ENCODE peak calls at places on chromosomes 11 and 22, in nine cellular contexts. W, D, C, F, Q, G, N, T and K are unnamed samples.

GRCh38 chr11:17389205-17389956 is 922 bp upstream of the KCNJ11 start:
- DNase-seq in W (peak), D (peak), C (peak), F (peak), Q (peak), G (peak), N (no peak), T (peak), K (no peak)

GRCh38 chr22:42396621-42397331 is 35.4 kb downstream of the NFAM1 start:
- DNase-seq in W (no peak), D (no peak), C (peak), F (no peak), Q (no peak), G (no peak), N (no peak), T (no peak), K (no peak)

GRCh38 chr11:61277973-61278565 is 17.0 kb downstream of the VWCE start:
- DNase-seq in W (no peak), D (no peak), C (no peak), F (no peak), Q (no peak), G (no peak), N (no peak), T (no peak), K (no peak)

GRCh38 chr11:17978553-17979287 is 34.1 kb downstream of the SERGEF start:
- DNase-seq in W (peak), D (peak), C (peak), F (peak), Q (peak), G (peak), N (peak), T (peak), K (no peak)

GRCh38 chr22:47495102-47495501 is 732.7 kb downstream of the TBC1D22A start:
- DNase-seq in W (no peak), D (no peak), C (no peak), F (no peak), Q (no peak), G (no peak), N (no peak), T (peak), K (no peak)

GRCh38 chr22:23080542-23081290 is 10.4 kb downstream of the GNAZ start:
- DNase-seq in W (no peak), D (no peak), C (no peak), F (no peak), Q (no peak), G (no peak), N (no peak), T (peak), K (no peak)

GRCh38 chr11:120964857-120965256 is 59.0 kb upstream of the TBCEL start:
- DNase-seq in W (peak), D (peak), C (peak), F (no peak), Q (no peak), G (no peak), N (peak), T (no peak), K (no peak)

GRCh38 chr11:46537851-46538295 is 56.0 kb downstream of the AMBRA1 start:
- DNase-seq in W (peak), D (peak), C (peak), F (peak), Q (peak), G (peak), N (peak), T (peak), K (no peak)

GRCh38 chr22:36334838-36335603 is 52.7 kb downstream of the MYH9 start:
- DNase-seq in W (peak), D (peak), C (peak), F (peak), Q (no peak), G (peak), N (peak), T (no peak), K (no peak)

GRCh38 chr11:104609297-104609696 is 289.0 kb downstream of the CASP12 start:
- DNase-seq in W (peak), D (peak), C (peak), F (peak), Q (no peak), G (peak), N (peak), T (peak), K (no peak)

GRCh38 chr11:117713676-117714075 is 83.3 kb downstream of the DSCAML1 start:
- DNase-seq in W (no peak), D (no peak), C (no peak), F (no peak), Q (no peak), G (no peak), N (no peak), T (no peak), K (no peak)

GRCh38 chr11:134332189-134332631 is 422 bp downstream of the GLB1L2 start:
- DNase-seq in W (no peak), D (no peak), C (no peak), F (peak), Q (peak), G (no peak), N (no peak), T (no peak), K (no peak)

GRCh38 chr22:49190816-49191505 is 636.7 kb downstream of the BRD1 start:
- DNase-seq in W (no peak), D (no peak), C (no peak), F (no peak), Q (no peak), G (no peak), N (no peak), T (no peak), K (peak)

GRCh38 chr22:32794449-32795213 is 6.9 kb upstream of the TIMP3 start:
- DNase-seq in W (peak), D (peak), C (no peak), F (no peak), Q (no peak), G (no peak), N (no peak), T (no peak), K (no peak)

GRCh38 chr11:129117595-129118350 is 74.4 kb downstream of the ARHGAP32 start:
- DNase-seq in W (peak), D (peak), C (peak), F (peak), Q (no peak), G (peak), N (peak), T (peak), K (no peak)

GRCh38 chr11:12604557-12605105 is 69.6 kb upstream of the TEAD1 start:
- DNase-seq in W (no peak), D (peak), C (no peak), F (no peak), Q (no peak), G (no peak), N (no peak), T (no peak), K (no peak)

GRCh38 chr22:38788417-38788816 is 5.5 kb downstream of the DNAL4 start:
- DNase-seq in W (peak), D (peak), C (peak), F (no peak), Q (no peak), G (peak), N (peak), T (no peak), K (no peak)

GRCh38 chr11:67111261-67111660 is 7.8 kb upstream of the KDM2A start:
- DNase-seq in W (no peak), D (no peak), C (no peak), F (no peak), Q (no peak), G (no peak), N (peak), T (no peak), K (no peak)

GRCh38 chr11:64929625-64930024 is 5.1 kb downstream of the PPP2R5B start:
- DNase-seq in W (no peak), D (no peak), C (no peak), F (no peak), Q (no peak), G (no peak), N (no peak), T (no peak), K (no peak)

GRCh38 chr22:30175743-30176288 is 70.7 kb downstream of the LIF start:
- DNase-seq in W (no peak), D (no peak), C (no peak), F (no peak), Q (no peak), G (no peak), N (no peak), T (no peak), K (no peak)
- TF ChIP-seq CTCF in W (no peak), D (no peak), C (no peak), F (no peak), Q (no peak), G (no peak), N (no peak), T (no peak), K (no peak)

GRCh38 chr22:21641795-21642583 is at the start of gene SDF2L1:
- DNase-seq in W (peak), D (peak), C (peak), F (peak), Q (peak), G (peak), N (peak), T (peak), K (peak)

GRCh38 chr22:21640810-21641209 is 1.3 kb upstream of the SDF2L1 start:
- DNase-seq in W (no peak), D (no peak), C (no peak), F (no peak), Q (no peak), G (no peak), N (no peak), T (no peak), K (no peak)

GRCh38 chr22:21642584-21643448 is 714 bp downstream of the SDF2L1 start:
- DNase-seq in W (peak), D (peak), C (peak), F (peak), Q (peak), G (peak), N (peak), T (peak), K (no peak)

GRCh38 chr22:21641417-21641794 is 696 bp upstream of the SDF2L1 start:
- DNase-seq in W (peak), D (peak), C (peak), F (peak), Q (no peak), G (peak), N (peak), T (no peak), K (no peak)

GRCh38 chr22:21643533-21644357 is 1.6 kb downstream of the SDF2L1 start:
- DNase-seq in W (no peak), D (no peak), C (no peak), F (no peak), Q (no peak), G (no peak), N (no peak), T (no peak), K (no peak)
- TF ChIP-seq CTCF in W (peak), D (no peak), C (peak), F (no peak), Q (no peak), G (no peak), N (no peak), T (peak), K (no peak)

GRCh38 chr11:72348250-72348649 is 86.1 kb downstream of the CLPB start:
- DNase-seq in W (no peak), D (no peak), C (no peak), F (no peak), Q (no peak), G (no peak), N (no peak), T (no peak), K (no peak)
- TF ChIP-seq CTCF in W (peak), D (no peak), C (no peak), F (no peak), Q (peak), G (no peak), N (no peak), T (no peak), K (no peak)

GRCh38 chr11:34151166-34151565 is 45.7 kb downstream of the NAT10 start:
- DNase-seq in W (no peak), D (no peak), C (no peak), F (no peak), Q (no peak), G (no peak), N (no peak), T (no peak), K (peak)

GRCh38 chr11:34148504-34149165 is 43.2 kb downstream of the NAT10 start:
- DNase-seq in W (no peak), D (no peak), C (no peak), F (no peak), Q (no peak), G (no peak), N (no peak), T (no peak), K (peak)

GRCh38 chr11:34150494-34151151 is 45.2 kb downstream of the NAT10 start:
- DNase-seq in W (no peak), D (peak), C (no peak), F (no peak), Q (no peak), G (no peak), N (peak), T (no peak), K (peak)

GRCh38 chr11:34149274-34149673 is 43.8 kb downstream of the NAT10 start:
- DNase-seq in W (no peak), D (no peak), C (no peak), F (no peak), Q (no peak), G (no peak), N (no peak), T (no peak), K (peak)

GRCh38 chr11:34149786-34150185 is 44.4 kb downstream of the NAT10 start:
- DNase-seq in W (no peak), D (no peak), C (no peak), F (peak), Q (no peak), G (no peak), N (peak), T (no peak), K (no peak)
- TF ChIP-seq CTCF in W (peak), D (peak), C (peak), F (peak), Q (peak), G (no peak), N (peak), T (peak), K (peak)

GRCh38 chr11:15276616-15277015 is 161.9 kb downstream of the INSC start:
- DNase-seq in W (peak), D (no peak), C (no peak), F (no peak), Q (no peak), G (no peak), N (no peak), T (no peak), K (no peak)
- TF ChIP-seq CTCF in W (peak), D (no peak), C (no peak), F (no peak), Q (peak), G (no peak), N (peak), T (peak), K (peak)

GRCh38 chr11:70511345-70511744 is 113.0 kb downstream of the CTTN start:
- DNase-seq in W (no peak), D (no peak), C (no peak), F (no peak), Q (no peak), G (no peak), N (no peak), T (no peak), K (no peak)
- TF ChIP-seq CTCF in W (peak), D (no peak), C (no peak), F (no peak), Q (peak), G (no peak), N (no peak), T (no peak), K (no peak)

GRCh38 chr11:93361435-93361834 is 30.9 kb downstream of the DEUP1 start:
- DNase-seq in W (no peak), D (no peak), C (no peak), F (no peak), Q (no peak), G (no peak), N (no peak), T (no peak), K (no peak)
- TF ChIP-seq CTCF in W (no peak), D (no peak), C (no peak), F (no peak), Q (no peak), G (no peak), N (no peak), T (peak), K (peak)